ENCODE peak calls at places on chromosomes 5 and 9, in nine cellular contexts. One of them, this sample, is unnamed.

GRCh38 chr5:75465480-75465879 is 45.9 kb downstream of the CERT1 start:
- DNase-seq in foreskin fibroblast: no peak
- DNase-seq in left lung: no peak
- DNase-seq in keratinocyte: no peak
- DNase-seq in GM12865: no peak
- DNase-seq in tibial nerve: no peak
- DNase-seq in colonic mucosa: no peak
- DNase-seq in stomach: no peak
- DNase-seq in AG09309: peak
- DNase-seq in this sample: peak

GRCh38 chr5:159319822-159320221 is 10.5 kb downstream of the IL12B start:
- DNase-seq in keratinocyte: no peak
- DNase-seq in AG09309: no peak
- DNase-seq in GM12865: no peak
- DNase-seq in left lung: no peak
- DNase-seq in stomach: no peak
- DNase-seq in tibial nerve: no peak
- DNase-seq in colonic mucosa: no peak
- DNase-seq in foreskin fibroblast: no peak
- DNase-seq in this sample: no peak

GRCh38 chr5:133696782-133697507 is 84.6 kb upstream of the FSTL4 start:
- DNase-seq in foreskin fibroblast: no peak
- DNase-seq in AG09309: no peak
- DNase-seq in GM12865: no peak
- DNase-seq in tibial nerve: no peak
- DNase-seq in stomach: no peak
- DNase-seq in left lung: no peak
- DNase-seq in keratinocyte: no peak
- DNase-seq in colonic mucosa: no peak
- DNase-seq in this sample: no peak

GRCh38 chr9:92717201-92718085 is 47.2 kb downstream of the BICD2 start:
- DNase-seq in colonic mucosa: no peak
- DNase-seq in left lung: no peak
- DNase-seq in keratinocyte: no peak
- DNase-seq in stomach: no peak
- DNase-seq in GM12865: peak
- DNase-seq in foreskin fibroblast: no peak
- DNase-seq in AG09309: no peak
- DNase-seq in tibial nerve: no peak
- DNase-seq in this sample: no peak

GRCh38 chr9:13268469-13268868 is 11.0 kb downstream of the MPDZ start:
- DNase-seq in left lung: no peak
- DNase-seq in stomach: no peak
- DNase-seq in tibial nerve: no peak
- DNase-seq in keratinocyte: no peak
- DNase-seq in colonic mucosa: no peak
- DNase-seq in GM12865: no peak
- DNase-seq in foreskin fibroblast: peak
- DNase-seq in AG09309: no peak
- DNase-seq in this sample: peak

GRCh38 chr5:1033178-1033577 is 24.6 kb downstream of the NKD2 start:
- DNase-seq in colonic mucosa: no peak
- DNase-seq in AG09309: no peak
- DNase-seq in GM12865: no peak
- DNase-seq in tibial nerve: no peak
- DNase-seq in keratinocyte: no peak
- DNase-seq in stomach: no peak
- DNase-seq in foreskin fibroblast: no peak
- DNase-seq in left lung: peak
- DNase-seq in this sample: no peak

GRCh38 chr5:59020611-59021285 is 437.9 kb downstream of the RAB3C start:
- DNase-seq in tibial nerve: no peak
- DNase-seq in AG09309: no peak
- DNase-seq in stomach: no peak
- DNase-seq in colonic mucosa: peak
- DNase-seq in GM12865: no peak
- DNase-seq in left lung: no peak
- DNase-seq in keratinocyte: no peak
- DNase-seq in foreskin fibroblast: no peak
- DNase-seq in this sample: peak

GRCh38 chr5:57036621-57037160 is 84.8 kb upstream of the MIER3 start:
- DNase-seq in colonic mucosa: no peak
- DNase-seq in AG09309: no peak
- DNase-seq in foreskin fibroblast: no peak
- DNase-seq in stomach: no peak
- DNase-seq in keratinocyte: no peak
- DNase-seq in GM12865: no peak
- DNase-seq in tibial nerve: no peak
- DNase-seq in left lung: no peak
- DNase-seq in this sample: no peak

GRCh38 chr5:77491783-77492652 is at the start of gene WDR41:
- DNase-seq in left lung: peak
- DNase-seq in colonic mucosa: peak
- DNase-seq in stomach: peak
- DNase-seq in tibial nerve: peak
- DNase-seq in keratinocyte: peak
- DNase-seq in GM12865: peak
- DNase-seq in foreskin fibroblast: peak
- DNase-seq in AG09309: peak
- DNase-seq in this sample: peak

GRCh38 chr5:77494935-77495334 is 2.8 kb upstream of the WDR41 start:
- DNase-seq in tibial nerve: no peak
- DNase-seq in stomach: no peak
- DNase-seq in left lung: no peak
- DNase-seq in AG09309: no peak
- DNase-seq in GM12865: no peak
- DNase-seq in foreskin fibroblast: no peak
- DNase-seq in keratinocyte: no peak
- DNase-seq in colonic mucosa: no peak
- DNase-seq in this sample: no peak

GRCh38 chr5:77492653-77493000 is 511 bp upstream of the WDR41 start:
- DNase-seq in AG09309: no peak
- DNase-seq in stomach: no peak
- DNase-seq in tibial nerve: no peak
- DNase-seq in colonic mucosa: no peak
- DNase-seq in left lung: no peak
- DNase-seq in foreskin fibroblast: no peak
- DNase-seq in keratinocyte: no peak
- DNase-seq in GM12865: no peak
- DNase-seq in this sample: no peak
- TF ChIP-seq CTCF in AG09309: no peak
- TF ChIP-seq CTCF in stomach: no peak
- TF ChIP-seq CTCF in tibial nerve: no peak
- TF ChIP-seq CTCF in colonic mucosa: peak
- TF ChIP-seq CTCF in left lung: no peak
- TF ChIP-seq CTCF in foreskin fibroblast: no peak
- TF ChIP-seq CTCF in keratinocyte: no peak
- TF ChIP-seq CTCF in GM12865: no peak
- TF ChIP-seq CTCF in this sample: no peak

GRCh38 chr5:178120661-178121357 is 7.5 kb downstream of the N4BP3 start:
- DNase-seq in tibial nerve: peak
- DNase-seq in colonic mucosa: peak
- DNase-seq in left lung: peak
- DNase-seq in foreskin fibroblast: peak
- DNase-seq in AG09309: no peak
- DNase-seq in keratinocyte: no peak
- DNase-seq in GM12865: peak
- DNase-seq in stomach: peak
- DNase-seq in this sample: peak
- H3K4me3 ChIP-seq in tibial nerve: peak
- H3K4me3 ChIP-seq in colonic mucosa: peak
- H3K4me3 ChIP-seq in left lung: no peak
- H3K4me3 ChIP-seq in foreskin fibroblast: no peak
- H3K4me3 ChIP-seq in AG09309: no peak
- H3K4me3 ChIP-seq in keratinocyte: no peak
- H3K4me3 ChIP-seq in GM12865: no peak
- H3K4me3 ChIP-seq in stomach: peak
- H3K4me3 ChIP-seq in this sample: no peak

GRCh38 chr5:137085206-137085605 is 413.9 kb downstream of the SPOCK1 start:
- DNase-seq in AG09309: no peak
- DNase-seq in stomach: no peak
- DNase-seq in foreskin fibroblast: no peak
- DNase-seq in tibial nerve: no peak
- DNase-seq in left lung: no peak
- DNase-seq in keratinocyte: no peak
- DNase-seq in colonic mucosa: no peak
- DNase-seq in GM12865: no peak
- DNase-seq in this sample: no peak

GRCh38 chr5:137090151-137090550 is 409.0 kb downstream of the SPOCK1 start:
- DNase-seq in colonic mucosa: no peak
- DNase-seq in AG09309: no peak
- DNase-seq in left lung: no peak
- DNase-seq in keratinocyte: no peak
- DNase-seq in GM12865: no peak
- DNase-seq in tibial nerve: no peak
- DNase-seq in stomach: no peak
- DNase-seq in foreskin fibroblast: no peak
- DNase-seq in this sample: no peak

GRCh38 chr5:137084016-137084415 is 415.1 kb downstream of the SPOCK1 start:
- DNase-seq in keratinocyte: no peak
- DNase-seq in AG09309: no peak
- DNase-seq in left lung: no peak
- DNase-seq in stomach: no peak
- DNase-seq in tibial nerve: no peak
- DNase-seq in colonic mucosa: no peak
- DNase-seq in GM12865: no peak
- DNase-seq in foreskin fibroblast: no peak
- DNase-seq in this sample: no peak

GRCh38 chr5:137088175-137088574 is 411.0 kb downstream of the SPOCK1 start:
- DNase-seq in keratinocyte: no peak
- DNase-seq in colonic mucosa: no peak
- DNase-seq in left lung: no peak
- DNase-seq in tibial nerve: no peak
- DNase-seq in AG09309: no peak
- DNase-seq in GM12865: no peak
- DNase-seq in foreskin fibroblast: no peak
- DNase-seq in stomach: no peak
- DNase-seq in this sample: no peak

DNA sequence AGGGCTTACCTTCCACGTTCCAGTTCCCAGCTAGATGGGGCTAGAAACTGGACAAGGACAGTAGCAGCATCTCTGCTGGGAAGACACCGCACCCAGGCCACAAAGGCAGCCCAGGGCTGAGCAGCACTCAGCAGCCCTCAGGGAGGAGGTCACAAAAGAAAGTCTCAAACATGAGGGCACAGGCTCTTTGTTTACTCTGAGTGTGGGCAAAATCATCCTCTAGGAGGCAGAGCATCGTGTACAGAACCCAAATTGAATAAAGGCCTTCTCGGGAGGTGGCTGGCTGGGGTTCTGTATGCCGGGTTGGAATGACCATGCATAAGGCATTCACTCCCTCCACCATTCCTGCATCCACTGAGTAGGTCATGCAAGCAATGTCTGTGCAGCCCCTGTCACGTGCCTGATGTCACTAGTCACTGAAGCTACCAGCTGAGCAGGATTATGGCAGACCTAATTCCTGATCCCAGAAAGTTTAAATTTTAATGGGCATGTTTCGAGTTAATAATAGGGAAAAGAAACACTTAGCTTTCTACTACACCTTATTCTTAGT is 412.8 kb downstream of the SPOCK1 start:
- DNase-seq in AG09309: no peak
- DNase-seq in GM12865: no peak
- DNase-seq in foreskin fibroblast: no peak
- DNase-seq in stomach: no peak
- DNase-seq in keratinocyte: no peak
- DNase-seq in tibial nerve: no peak
- DNase-seq in left lung: no peak
- DNase-seq in colonic mucosa: no peak
- DNase-seq in this sample: no peak
- TF ChIP-seq CTCF in AG09309: no peak
- TF ChIP-seq CTCF in GM12865: no peak
- TF ChIP-seq CTCF in foreskin fibroblast: no peak
- TF ChIP-seq CTCF in stomach: no peak
- TF ChIP-seq CTCF in keratinocyte: no peak
- TF ChIP-seq CTCF in tibial nerve: no peak
- TF ChIP-seq CTCF in left lung: no peak
- TF ChIP-seq CTCF in colonic mucosa: no peak
- TF ChIP-seq CTCF in this sample: no peak

GRCh38 chr9:109418827-109419226 is 79.3 kb downstream of the PTPN3 start:
- DNase-seq in left lung: no peak
- DNase-seq in stomach: no peak
- DNase-seq in tibial nerve: no peak
- DNase-seq in foreskin fibroblast: no peak
- DNase-seq in AG09309: no peak
- DNase-seq in keratinocyte: no peak
- DNase-seq in GM12865: peak
- DNase-seq in colonic mucosa: no peak
- DNase-seq in this sample: no peak

GRCh38 chr9:109423877-109424276 is 74.2 kb downstream of the PTPN3 start:
- DNase-seq in foreskin fibroblast: no peak
- DNase-seq in left lung: no peak
- DNase-seq in colonic mucosa: no peak
- DNase-seq in GM12865: no peak
- DNase-seq in tibial nerve: no peak
- DNase-seq in stomach: no peak
- DNase-seq in keratinocyte: no peak
- DNase-seq in AG09309: no peak
- DNase-seq in this sample: no peak

GRCh38 chr9:109422641-109423040 is 75.5 kb downstream of the PTPN3 start:
- DNase-seq in AG09309: no peak
- DNase-seq in keratinocyte: no peak
- DNase-seq in foreskin fibroblast: no peak
- DNase-seq in colonic mucosa: no peak
- DNase-seq in GM12865: peak
- DNase-seq in tibial nerve: no peak
- DNase-seq in stomach: no peak
- DNase-seq in left lung: no peak
- DNase-seq in this sample: no peak

GRCh38 chr9:109419531-109419930 is 78.6 kb downstream of the PTPN3 start:
- DNase-seq in tibial nerve: no peak
- DNase-seq in foreskin fibroblast: no peak
- DNase-seq in colonic mucosa: no peak
- DNase-seq in left lung: no peak
- DNase-seq in keratinocyte: no peak
- DNase-seq in GM12865: no peak
- DNase-seq in AG09309: no peak
- DNase-seq in stomach: no peak
- DNase-seq in this sample: no peak

DNA sequence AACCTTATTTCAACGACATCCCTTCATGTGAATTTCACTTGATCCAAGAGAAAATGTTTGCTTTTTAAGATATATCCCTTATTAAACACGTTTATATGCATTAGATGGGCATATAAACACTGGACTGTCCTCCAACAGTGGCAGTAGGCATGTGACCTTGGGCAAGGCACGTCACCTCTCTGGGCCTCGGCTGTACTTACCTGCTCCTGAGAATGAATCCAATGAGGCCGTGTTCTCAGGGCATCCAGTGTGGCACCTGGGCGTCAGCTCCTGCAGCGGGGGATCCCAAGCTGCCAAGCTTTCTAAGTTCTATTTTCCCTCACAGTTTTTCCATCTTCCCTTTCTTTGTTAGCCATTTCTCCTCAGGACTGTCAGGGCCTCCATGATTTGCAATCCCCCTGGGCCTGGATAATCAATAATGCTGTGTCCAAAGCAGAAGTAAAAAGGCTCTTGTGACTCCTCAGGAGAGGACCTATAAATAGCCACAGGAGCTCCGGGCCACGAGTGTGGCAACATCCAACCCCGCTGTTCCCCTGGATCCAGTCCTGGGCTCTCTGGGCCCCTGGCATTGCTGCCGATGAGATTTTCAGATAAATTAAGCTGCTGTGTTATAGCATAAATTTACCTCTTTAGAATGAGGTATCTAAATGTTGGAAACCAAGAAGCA is 76.9 kb downstream of the PTPN3 start:
- DNase-seq in stomach: no peak
- DNase-seq in colonic mucosa: no peak
- DNase-seq in keratinocyte: no peak
- DNase-seq in foreskin fibroblast: no peak
- DNase-seq in tibial nerve: no peak
- DNase-seq in left lung: no peak
- DNase-seq in AG09309: no peak
- DNase-seq in GM12865: no peak
- DNase-seq in this sample: no peak
- H3K4me3 ChIP-seq in stomach: no peak
- H3K4me3 ChIP-seq in colonic mucosa: no peak
- H3K4me3 ChIP-seq in keratinocyte: no peak
- H3K4me3 ChIP-seq in foreskin fibroblast: no peak
- H3K4me3 ChIP-seq in tibial nerve: no peak
- H3K4me3 ChIP-seq in left lung: no peak
- H3K4me3 ChIP-seq in AG09309: no peak
- H3K4me3 ChIP-seq in GM12865: no peak
- H3K4me3 ChIP-seq in this sample: no peak